ENCODE peak calls at places on chromosomes 7 and 10, in six cellular contexts. One of them, this sample, is unnamed.

GRCh38 chr10:130127612-130128607 is 8.3 kb upstream of the GLRX3 start:
- DNase-seq in NCI-H2081: peak; percentile 60
- DNase-seq in DMS153: peak; percentile 71
- DNase-seq in mucosa of gallbladder: peak; percentile 56
- DNase-seq in amniotic stem cell: peak; percentile 43
- DNase-seq in stimulated activated CD4-positive, alpha-beta T cell treated with anti-CD3 and anti-CD28 coated beads, TNF-alpha, amount 100 ng/mL, for 48 hours: no peak
- DNase-seq in this sample: no peak

GRCh38 chr7:150560486-150560885 is 6.7 kb upstream of the GIMAP4 start:
- DNase-seq in NCI-H2081: no peak
- DNase-seq in DMS153: no peak
- DNase-seq in mucosa of gallbladder: no peak
- DNase-seq in amniotic stem cell: no peak
- DNase-seq in stimulated activated CD4-positive, alpha-beta T cell treated with anti-CD3 and anti-CD28 coated beads, TNF-alpha, amount 100 ng/mL, for 48 hours: no peak
- DNase-seq in this sample: no peak

GRCh38 chr10:107284187-107284586 is 119.7 kb upstream of the SORCS1 start:
- DNase-seq in NCI-H2081: no peak
- DNase-seq in DMS153: no peak
- DNase-seq in mucosa of gallbladder: no peak
- DNase-seq in amniotic stem cell: no peak
- DNase-seq in stimulated activated CD4-positive, alpha-beta T cell treated with anti-CD3 and anti-CD28 coated beads, TNF-alpha, amount 100 ng/mL, for 48 hours: no peak
- DNase-seq in this sample: no peak

GRCh38 chr10:92913973-92914372 is 65.7 kb downstream of the EXOC6 start:
- DNase-seq in NCI-H2081: no peak
- DNase-seq in DMS153: no peak
- DNase-seq in mucosa of gallbladder: no peak
- DNase-seq in amniotic stem cell: no peak
- DNase-seq in stimulated activated CD4-positive, alpha-beta T cell treated with anti-CD3 and anti-CD28 coated beads, TNF-alpha, amount 100 ng/mL, for 48 hours: no peak
- DNase-seq in this sample: no peak

GRCh38 chr7:64951250-64951848 is 39.5 kb downstream of the ZNF117 start:
- DNase-seq in NCI-H2081: peak; percentile 67
- DNase-seq in DMS153: no peak
- DNase-seq in mucosa of gallbladder: no peak
- DNase-seq in amniotic stem cell: peak; percentile 6
- DNase-seq in stimulated activated CD4-positive, alpha-beta T cell treated with anti-CD3 and anti-CD28 coated beads, TNF-alpha, amount 100 ng/mL, for 48 hours: no peak
- DNase-seq in this sample: peak; percentile 17

GRCh38 chr7:47516985-47517590 is 64.8 kb downstream of the TNS3 start:
- DNase-seq in NCI-H2081: peak; percentile 94
- DNase-seq in DMS153: peak; percentile 94
- DNase-seq in mucosa of gallbladder: no peak
- DNase-seq in amniotic stem cell: no peak
- DNase-seq in stimulated activated CD4-positive, alpha-beta T cell treated with anti-CD3 and anti-CD28 coated beads, TNF-alpha, amount 100 ng/mL, for 48 hours: no peak
- DNase-seq in this sample: no peak

GRCh38 chr10:35872666-35873065 is 230.6 kb upstream of the FZD8 start:
- DNase-seq in NCI-H2081: peak; percentile 3
- DNase-seq in DMS153: no peak
- DNase-seq in mucosa of gallbladder: no peak
- DNase-seq in amniotic stem cell: no peak
- DNase-seq in stimulated activated CD4-positive, alpha-beta T cell treated with anti-CD3 and anti-CD28 coated beads, TNF-alpha, amount 100 ng/mL, for 48 hours: no peak
- DNase-seq in this sample: no peak

GRCh38 chr7:128938524-128939074 is 872 bp downstream of the IRF5 start:
- DNase-seq in NCI-H2081: no peak
- DNase-seq in DMS153: no peak
- DNase-seq in mucosa of gallbladder: no peak
- DNase-seq in amniotic stem cell: no peak
- DNase-seq in stimulated activated CD4-positive, alpha-beta T cell treated with anti-CD3 and anti-CD28 coated beads, TNF-alpha, amount 100 ng/mL, for 48 hours: no peak
- DNase-seq in this sample: no peak

GRCh38 chr10:90087197-90088007 is 386.0 kb downstream of the KIF20B start:
- DNase-seq in NCI-H2081: no peak
- DNase-seq in DMS153: no peak
- DNase-seq in mucosa of gallbladder: no peak
- DNase-seq in amniotic stem cell: peak; percentile 9
- DNase-seq in stimulated activated CD4-positive, alpha-beta T cell treated with anti-CD3 and anti-CD28 coated beads, TNF-alpha, amount 100 ng/mL, for 48 hours: no peak
- DNase-seq in this sample: peak; percentile 15

GRCh38 chr7:133091943-133092464 is 10.1 kb upstream of the CHCHD3 start:
- DNase-seq in NCI-H2081: no peak
- DNase-seq in DMS153: no peak
- DNase-seq in mucosa of gallbladder: no peak
- DNase-seq in amniotic stem cell: no peak
- DNase-seq in stimulated activated CD4-positive, alpha-beta T cell treated with anti-CD3 and anti-CD28 coated beads, TNF-alpha, amount 100 ng/mL, for 48 hours: no peak
- DNase-seq in this sample: no peak

GRCh38 chr7:31705377-31705776 is 18.4 kb downstream of the PPP1R17 start:
- DNase-seq in NCI-H2081: no peak
- DNase-seq in DMS153: no peak
- DNase-seq in mucosa of gallbladder: no peak
- DNase-seq in amniotic stem cell: no peak
- DNase-seq in stimulated activated CD4-positive, alpha-beta T cell treated with anti-CD3 and anti-CD28 coated beads, TNF-alpha, amount 100 ng/mL, for 48 hours: no peak
- DNase-seq in this sample: no peak

GRCh38 chr7:105678811-105679495 is 97.7 kb upstream of the EFCAB10 start:
- DNase-seq in NCI-H2081: no peak
- DNase-seq in DMS153: peak; percentile 52
- DNase-seq in mucosa of gallbladder: peak; percentile 59
- DNase-seq in amniotic stem cell: no peak
- DNase-seq in stimulated activated CD4-positive, alpha-beta T cell treated with anti-CD3 and anti-CD28 coated beads, TNF-alpha, amount 100 ng/mL, for 48 hours: no peak
- DNase-seq in this sample: no peak

GRCh38 chr7:25596443-25596842 is 368.2 kb upstream of the NPVF start:
- DNase-seq in NCI-H2081: no peak
- DNase-seq in DMS153: no peak
- DNase-seq in mucosa of gallbladder: no peak
- DNase-seq in amniotic stem cell: no peak
- DNase-seq in stimulated activated CD4-positive, alpha-beta T cell treated with anti-CD3 and anti-CD28 coated beads, TNF-alpha, amount 100 ng/mL, for 48 hours: no peak
- DNase-seq in this sample: no peak

GRCh38 chr7:82109288-82109687 is 334.3 kb downstream of the CACNA2D1 start:
- DNase-seq in NCI-H2081: no peak
- DNase-seq in DMS153: no peak
- DNase-seq in mucosa of gallbladder: no peak
- DNase-seq in amniotic stem cell: no peak
- DNase-seq in stimulated activated CD4-positive, alpha-beta T cell treated with anti-CD3 and anti-CD28 coated beads, TNF-alpha, amount 100 ng/mL, for 48 hours: no peak
- DNase-seq in this sample: no peak

GRCh38 chr10:819326-819725 is 112.2 kb downstream of the LARP4B start:
- DNase-seq in NCI-H2081: no peak
- DNase-seq in DMS153: no peak
- DNase-seq in mucosa of gallbladder: no peak
- DNase-seq in amniotic stem cell: peak; percentile 56
- DNase-seq in stimulated activated CD4-positive, alpha-beta T cell treated with anti-CD3 and anti-CD28 coated beads, TNF-alpha, amount 100 ng/mL, for 48 hours: no peak
- DNase-seq in this sample: no peak

GRCh38 chr7:102106625-102107024 is 180.0 kb upstream of the SH2B2 start:
- DNase-seq in NCI-H2081: no peak
- DNase-seq in DMS153: no peak
- DNase-seq in mucosa of gallbladder: no peak
- DNase-seq in amniotic stem cell: no peak
- DNase-seq in stimulated activated CD4-positive, alpha-beta T cell treated with anti-CD3 and anti-CD28 coated beads, TNF-alpha, amount 100 ng/mL, for 48 hours: no peak
- DNase-seq in this sample: no peak

GRCh38 chr7:99422091-99422624 is 13.4 kb downstream of the BUD31 start:
- DNase-seq in NCI-H2081: peak; percentile 72
- DNase-seq in DMS153: peak; percentile 36
- DNase-seq in mucosa of gallbladder: no peak
- DNase-seq in amniotic stem cell: no peak
- DNase-seq in stimulated activated CD4-positive, alpha-beta T cell treated with anti-CD3 and anti-CD28 coated beads, TNF-alpha, amount 100 ng/mL, for 48 hours: no peak
- DNase-seq in this sample: no peak

GRCh38 chr10:114526497-114527238 is 122.4 kb upstream of the AFAP1L2 start:
- DNase-seq in NCI-H2081: peak; percentile 91
- DNase-seq in DMS153: peak; percentile 93
- DNase-seq in mucosa of gallbladder: peak; percentile 79
- DNase-seq in amniotic stem cell: no peak
- DNase-seq in stimulated activated CD4-positive, alpha-beta T cell treated with anti-CD3 and anti-CD28 coated beads, TNF-alpha, amount 100 ng/mL, for 48 hours: peak; percentile 78
- DNase-seq in this sample: peak; percentile 80

GRCh38 chr7:155344618-155345433 is 47.1 kb downstream of the INSIG1 start:
- DNase-seq in NCI-H2081: peak; percentile 52
- DNase-seq in DMS153: peak; percentile 34
- DNase-seq in mucosa of gallbladder: peak; percentile 74
- DNase-seq in amniotic stem cell: peak; percentile 47
- DNase-seq in stimulated activated CD4-positive, alpha-beta T cell treated with anti-CD3 and anti-CD28 coated beads, TNF-alpha, amount 100 ng/mL, for 48 hours: peak; percentile 73
- DNase-seq in this sample: peak; percentile 77

GRCh38 chr7:18087687-18088078 is 60.0 kb upstream of the PRPS1L1 start:
- DNase-seq in NCI-H2081: peak; percentile 63
- DNase-seq in DMS153: peak; percentile 44
- DNase-seq in mucosa of gallbladder: no peak
- DNase-seq in amniotic stem cell: no peak
- DNase-seq in stimulated activated CD4-positive, alpha-beta T cell treated with anti-CD3 and anti-CD28 coated beads, TNF-alpha, amount 100 ng/mL, for 48 hours: no peak
- DNase-seq in this sample: no peak

GRCh38 chr7:76326646-76327233 is 24.3 kb downstream of the HSPB1 start:
- DNase-seq in NCI-H2081: no peak
- DNase-seq in DMS153: no peak
- DNase-seq in mucosa of gallbladder: no peak
- DNase-seq in amniotic stem cell: no peak
- DNase-seq in stimulated activated CD4-positive, alpha-beta T cell treated with anti-CD3 and anti-CD28 coated beads, TNF-alpha, amount 100 ng/mL, for 48 hours: no peak
- DNase-seq in this sample: no peak

GRCh38 chr10:51085204-51085603 is 10.9 kb downstream of the PRKG1 start:
- DNase-seq in NCI-H2081: no peak
- DNase-seq in DMS153: no peak
- DNase-seq in mucosa of gallbladder: no peak
- DNase-seq in amniotic stem cell: no peak
- DNase-seq in stimulated activated CD4-positive, alpha-beta T cell treated with anti-CD3 and anti-CD28 coated beads, TNF-alpha, amount 100 ng/mL, for 48 hours: no peak
- DNase-seq in this sample: no peak

GRCh38 chr7:123004931-123005330 is 9.4 kb upstream of the TAS2R16 start:
- DNase-seq in NCI-H2081: no peak
- DNase-seq in DMS153: no peak
- DNase-seq in mucosa of gallbladder: no peak
- DNase-seq in amniotic stem cell: no peak
- DNase-seq in stimulated activated CD4-positive, alpha-beta T cell treated with anti-CD3 and anti-CD28 coated beads, TNF-alpha, amount 100 ng/mL, for 48 hours: no peak
- DNase-seq in this sample: no peak

GRCh38 chr7:126768836-126769235 is 483.9 kb downstream of the GRM8 start:
- DNase-seq in NCI-H2081: no peak
- DNase-seq in DMS153: no peak
- DNase-seq in mucosa of gallbladder: no peak
- DNase-seq in amniotic stem cell: no peak
- DNase-seq in stimulated activated CD4-positive, alpha-beta T cell treated with anti-CD3 and anti-CD28 coated beads, TNF-alpha, amount 100 ng/mL, for 48 hours: no peak
- DNase-seq in this sample: no peak

GRCh38 chr10:33015798-33016547 is 57.9 kb upstream of the ITGB1 start:
- DNase-seq in NCI-H2081: no peak
- DNase-seq in DMS153: no peak
- DNase-seq in mucosa of gallbladder: no peak
- DNase-seq in amniotic stem cell: no peak
- DNase-seq in stimulated activated CD4-positive, alpha-beta T cell treated with anti-CD3 and anti-CD28 coated beads, TNF-alpha, amount 100 ng/mL, for 48 hours: no peak
- DNase-seq in this sample: no peak

GRCh38 chr10:22341190-22341935 is 3.9 kb upstream of the SPAG6 start:
- DNase-seq in NCI-H2081: no peak
- DNase-seq in DMS153: no peak
- DNase-seq in mucosa of gallbladder: no peak
- DNase-seq in amniotic stem cell: no peak
- DNase-seq in stimulated activated CD4-positive, alpha-beta T cell treated with anti-CD3 and anti-CD28 coated beads, TNF-alpha, amount 100 ng/mL, for 48 hours: no peak
- DNase-seq in this sample: no peak

GRCh38 chr7:132407764-132408163 is 168.5 kb downstream of the PLXNA4 start:
- DNase-seq in NCI-H2081: no peak
- DNase-seq in DMS153: no peak
- DNase-seq in mucosa of gallbladder: no peak
- DNase-seq in amniotic stem cell: no peak
- DNase-seq in stimulated activated CD4-positive, alpha-beta T cell treated with anti-CD3 and anti-CD28 coated beads, TNF-alpha, amount 100 ng/mL, for 48 hours: no peak
- DNase-seq in this sample: no peak

GRCh38 chr10:45000764-45001381 is at the start of gene ZNF22:
- DNase-seq in NCI-H2081: no peak
- DNase-seq in DMS153: no peak
- DNase-seq in mucosa of gallbladder: peak; percentile 62
- DNase-seq in amniotic stem cell: no peak
- DNase-seq in stimulated activated CD4-positive, alpha-beta T cell treated with anti-CD3 and anti-CD28 coated beads, TNF-alpha, amount 100 ng/mL, for 48 hours: no peak
- DNase-seq in this sample: peak; percentile 58

GRCh38 chr7:78924581-78924980 is 528.9 kb downstream of the MAGI2 start:
- DNase-seq in NCI-H2081: peak; percentile 51
- DNase-seq in DMS153: no peak
- DNase-seq in mucosa of gallbladder: no peak
- DNase-seq in amniotic stem cell: peak; percentile 23
- DNase-seq in stimulated activated CD4-positive, alpha-beta T cell treated with anti-CD3 and anti-CD28 coated beads, TNF-alpha, amount 100 ng/mL, for 48 hours: no peak
- DNase-seq in this sample: no peak

GRCh38 chr10:29392376-29393021 is 103.6 kb downstream of the LYZL1 start:
- DNase-seq in NCI-H2081: peak; percentile 42
- DNase-seq in DMS153: peak; percentile 8
- DNase-seq in mucosa of gallbladder: peak; percentile 32
- DNase-seq in amniotic stem cell: peak; percentile 14
- DNase-seq in stimulated activated CD4-positive, alpha-beta T cell treated with anti-CD3 and anti-CD28 coated beads, TNF-alpha, amount 100 ng/mL, for 48 hours: no peak
- DNase-seq in this sample: no peak

GRCh38 chr7:99599836-99600235 is 1.8 kb downstream of the TMEM225B start:
- DNase-seq in NCI-H2081: no peak
- DNase-seq in DMS153: no peak
- DNase-seq in mucosa of gallbladder: no peak
- DNase-seq in amniotic stem cell: no peak
- DNase-seq in stimulated activated CD4-positive, alpha-beta T cell treated with anti-CD3 and anti-CD28 coated beads, TNF-alpha, amount 100 ng/mL, for 48 hours: no peak
- DNase-seq in this sample: no peak

GRCh38 chr7:13731643-13732042 is 257.8 kb downstream of the ETV1 start:
- DNase-seq in NCI-H2081: no peak
- DNase-seq in DMS153: no peak
- DNase-seq in mucosa of gallbladder: no peak
- DNase-seq in amniotic stem cell: no peak
- DNase-seq in stimulated activated CD4-positive, alpha-beta T cell treated with anti-CD3 and anti-CD28 coated beads, TNF-alpha, amount 100 ng/mL, for 48 hours: no peak
- DNase-seq in this sample: no peak

GRCh38 chr10:99779335-99779734 is 3.1 kb upstream of the ABCC2 start:
- DNase-seq in NCI-H2081: no peak
- DNase-seq in DMS153: peak; percentile 5
- DNase-seq in mucosa of gallbladder: no peak
- DNase-seq in amniotic stem cell: no peak
- DNase-seq in stimulated activated CD4-positive, alpha-beta T cell treated with anti-CD3 and anti-CD28 coated beads, TNF-alpha, amount 100 ng/mL, for 48 hours: no peak
- DNase-seq in this sample: no peak